ENCODE peak calls at places on chromosome 6, in six cellular contexts. One of them, this sample, is unnamed.

GRCh38 chr6:105431226-105431625 is 28.3 kb upstream of the PREP start:
- DNase-seq in A549: peak
- DNase-seq in HCT116: peak
- DNase-seq in left ventricle myocardium inferior: no peak
- DNase-seq in H9: no peak
- DNase-seq in WTC11: no peak
- DNase-seq in this sample: peak

GRCh38 chr6:35583893-35584688 is 71.4 kb upstream of the TULP1 start:
- DNase-seq in A549: no peak
- DNase-seq in H9: peak
- DNase-seq in left ventricle myocardium inferior: no peak
- DNase-seq in WTC11: peak
- DNase-seq in HCT116: peak
- DNase-seq in this sample: peak

GRCh38 chr6:164825386-164825785 is 484.0 kb downstream of the C6orf118 start:
- DNase-seq in left ventricle myocardium inferior: no peak
- DNase-seq in H9: no peak
- DNase-seq in HCT116: no peak
- DNase-seq in A549: no peak
- DNase-seq in WTC11: no peak
- DNase-seq in this sample: no peak

GRCh38 chr6:154410215-154410614 is 53.6 kb upstream of the IPCEF1 start:
- DNase-seq in WTC11: no peak
- DNase-seq in A549: no peak
- DNase-seq in HCT116: no peak
- DNase-seq in H9: no peak
- DNase-seq in left ventricle myocardium inferior: no peak
- DNase-seq in this sample: no peak

GRCh38 chr6:41441598-41442205 is 104.5 kb upstream of the FOXP4 start:
- DNase-seq in WTC11: no peak
- DNase-seq in A549: no peak
- DNase-seq in left ventricle myocardium inferior: no peak
- DNase-seq in HCT116: no peak
- DNase-seq in H9: no peak
- DNase-seq in this sample: no peak

GRCh38 chr6:56802570-56802969 is 152.3 kb upstream of the BEND6 start:
- DNase-seq in left ventricle myocardium inferior: no peak
- DNase-seq in HCT116: no peak
- DNase-seq in H9: no peak
- DNase-seq in WTC11: no peak
- DNase-seq in A549: no peak
- DNase-seq in this sample: no peak

GRCh38 chr6:167409689-167410088 is 84.8 kb downstream of the TTLL2 start:
- DNase-seq in HCT116: no peak
- DNase-seq in left ventricle myocardium inferior: no peak
- DNase-seq in WTC11: no peak
- DNase-seq in H9: peak
- DNase-seq in A549: no peak
- DNase-seq in this sample: no peak

GRCh38 chr6:137277971-137278602 is 58.9 kb upstream of the IFNGR1 start:
- DNase-seq in A549: peak
- DNase-seq in H9: peak
- DNase-seq in HCT116: peak
- DNase-seq in left ventricle myocardium inferior: no peak
- DNase-seq in WTC11: peak
- DNase-seq in this sample: no peak

GRCh38 chr6:7758456-7758855 is 32.6 kb downstream of the BMP6 start:
- DNase-seq in WTC11: no peak
- DNase-seq in HCT116: peak
- DNase-seq in H9: no peak
- DNase-seq in left ventricle myocardium inferior: no peak
- DNase-seq in A549: no peak
- DNase-seq in this sample: no peak

GRCh38 chr6:15662246-15663056 is at the start of gene DTNBP1:
- DNase-seq in A549: peak
- DNase-seq in HCT116: no peak
- DNase-seq in left ventricle myocardium inferior: peak
- DNase-seq in WTC11: peak
- DNase-seq in H9: peak
- DNase-seq in this sample: peak

GRCh38 chr6:121951918-121952379 is 447.5 kb upstream of the HSF2 start:
- DNase-seq in HCT116: no peak
- DNase-seq in left ventricle myocardium inferior: no peak
- DNase-seq in A549: no peak
- DNase-seq in H9: no peak
- DNase-seq in WTC11: no peak
- DNase-seq in this sample: no peak

GRCh38 chr6:85348643-85349042 is 101.2 kb upstream of the NT5E start:
- DNase-seq in left ventricle myocardium inferior: no peak
- DNase-seq in WTC11: no peak
- DNase-seq in HCT116: no peak
- DNase-seq in A549: no peak
- DNase-seq in H9: no peak
- DNase-seq in this sample: no peak

GRCh38 chr6:146697921-146698320 is 99.1 kb downstream of the ADGB start:
- DNase-seq in WTC11: no peak
- DNase-seq in H9: no peak
- DNase-seq in left ventricle myocardium inferior: no peak
- DNase-seq in A549: no peak
- DNase-seq in HCT116: no peak
- DNase-seq in this sample: no peak

GRCh38 chr6:131400054-131400781 is 172.8 kb upstream of the ARG1 start:
- DNase-seq in left ventricle myocardium inferior: no peak
- DNase-seq in WTC11: no peak
- DNase-seq in HCT116: peak
- DNase-seq in A549: peak
- DNase-seq in H9: no peak
- DNase-seq in this sample: no peak

GRCh38 chr6:104936766-104937535 is 20.0 kb upstream of the LIN28B start:
- DNase-seq in A549: no peak
- DNase-seq in WTC11: no peak
- DNase-seq in left ventricle myocardium inferior: no peak
- DNase-seq in HCT116: no peak
- DNase-seq in H9: no peak
- DNase-seq in this sample: no peak

GRCh38 chr6:54958446-54958845 is 111.9 kb downstream of the FAM83B start:
- DNase-seq in WTC11: no peak
- DNase-seq in H9: no peak
- DNase-seq in left ventricle myocardium inferior: no peak
- DNase-seq in A549: no peak
- DNase-seq in HCT116: no peak
- DNase-seq in this sample: no peak

GRCh38 chr6:64012351-64013060 is 376.9 kb downstream of the PHF3 start:
- DNase-seq in HCT116: no peak
- DNase-seq in WTC11: peak
- DNase-seq in A549: peak
- DNase-seq in H9: peak
- DNase-seq in left ventricle myocardium inferior: no peak
- DNase-seq in this sample: peak

GRCh38 chr6:106757267-106757666 is 127.9 kb downstream of the QRSL1 start:
- DNase-seq in H9: no peak
- DNase-seq in WTC11: no peak
- DNase-seq in HCT116: no peak
- DNase-seq in A549: no peak
- DNase-seq in left ventricle myocardium inferior: no peak
- DNase-seq in this sample: no peak

GRCh38 chr6:33974030-33974429 is 170.2 kb upstream of the MLN start:
- DNase-seq in WTC11: no peak
- DNase-seq in HCT116: no peak
- DNase-seq in A549: no peak
- DNase-seq in left ventricle myocardium inferior: no peak
- DNase-seq in H9: no peak
- DNase-seq in this sample: no peak

GRCh38 chr6:56730663-56731529 is 88.2 kb upstream of the DST start:
- DNase-seq in left ventricle myocardium inferior: no peak
- DNase-seq in WTC11: no peak
- DNase-seq in H9: no peak
- DNase-seq in A549: no peak
- DNase-seq in HCT116: no peak
- DNase-seq in this sample: no peak

GRCh38 chr6:163790296-163790840 is 375.9 kb downstream of the QKI start:
- DNase-seq in left ventricle myocardium inferior: no peak
- DNase-seq in HCT116: no peak
- DNase-seq in A549: no peak
- DNase-seq in H9: no peak
- DNase-seq in WTC11: no peak
- DNase-seq in this sample: no peak

GRCh38 chr6:154197176-154197850 is 158.3 kb downstream of the OPRM1 start:
- DNase-seq in H9: no peak
- DNase-seq in HCT116: no peak
- DNase-seq in A549: no peak
- DNase-seq in left ventricle myocardium inferior: no peak
- DNase-seq in WTC11: no peak
- DNase-seq in this sample: no peak

GRCh38 chr6:153108320-153108719 is 22.8 kb downstream of the RGS17 start:
- DNase-seq in WTC11: no peak
- DNase-seq in left ventricle myocardium inferior: no peak
- DNase-seq in HCT116: no peak
- DNase-seq in H9: no peak
- DNase-seq in A549: no peak
- DNase-seq in this sample: no peak

GRCh38 chr6:164303092-164304007 is 888.8 kb downstream of the QKI start:
- DNase-seq in H9: no peak
- DNase-seq in WTC11: no peak
- DNase-seq in HCT116: no peak
- DNase-seq in left ventricle myocardium inferior: peak
- DNase-seq in A549: no peak
- DNase-seq in this sample: no peak

GRCh38 chr6:10613693-10614092 is 80.7 kb downstream of the C6orf52 start:
- DNase-seq in left ventricle myocardium inferior: no peak
- DNase-seq in HCT116: no peak
- DNase-seq in A549: no peak
- DNase-seq in H9: no peak
- DNase-seq in WTC11: no peak
- DNase-seq in this sample: no peak

GRCh38 chr6:55925292-55925691 is 49.9 kb upstream of the BMP5 start:
- DNase-seq in H9: no peak
- DNase-seq in HCT116: peak
- DNase-seq in A549: peak
- DNase-seq in WTC11: no peak
- DNase-seq in left ventricle myocardium inferior: no peak
- DNase-seq in this sample: no peak

GRCh38 chr6:65707134-65707826 is at the start of gene EYS:
- DNase-seq in WTC11: no peak
- DNase-seq in HCT116: no peak
- DNase-seq in A549: no peak
- DNase-seq in left ventricle myocardium inferior: no peak
- DNase-seq in H9: no peak
- DNase-seq in this sample: no peak

DNA sequence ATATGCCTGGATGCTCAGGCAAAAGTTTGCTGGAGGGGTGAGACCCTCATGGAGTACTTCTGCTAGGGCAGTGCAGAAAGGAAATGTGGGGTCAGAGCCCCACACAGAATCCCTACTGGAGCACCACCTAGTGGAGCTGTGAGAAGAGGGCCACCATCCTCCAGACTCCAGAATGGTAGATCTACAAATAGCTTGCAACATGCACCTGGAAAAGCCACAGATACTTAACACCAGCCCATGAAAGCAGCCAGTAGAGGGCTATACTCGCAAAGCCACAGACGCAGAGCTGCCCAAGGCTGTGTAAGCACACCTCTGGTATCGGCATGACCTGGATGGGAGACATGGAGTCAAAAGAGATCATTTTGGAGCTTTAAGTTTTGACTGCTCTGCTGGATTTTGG is 60.7 kb upstream of the GJE1 start:
- DNase-seq in A549: no peak
- DNase-seq in left ventricle myocardium inferior: no peak
- DNase-seq in WTC11: peak
- DNase-seq in HCT116: peak
- DNase-seq in H9: peak
- DNase-seq in this sample: no peak
- TF ChIP-seq CTCF in A549: no peak
- TF ChIP-seq CTCF in left ventricle myocardium inferior: no peak
- TF ChIP-seq CTCF in WTC11: no peak
- TF ChIP-seq CTCF in HCT116: peak
- TF ChIP-seq CTCF in H9: peak
- TF ChIP-seq CTCF in this sample: no peak

GRCh38 chr6:81752084-81752968 is at the start of gene TENT5A:
- DNase-seq in H9: peak
- DNase-seq in A549: peak
- DNase-seq in HCT116: peak
- DNase-seq in left ventricle myocardium inferior: peak
- DNase-seq in WTC11: peak
- DNase-seq in this sample: peak
- TF ChIP-seq CTCF in H9: peak
- TF ChIP-seq CTCF in A549: no peak
- TF ChIP-seq CTCF in HCT116: no peak
- TF ChIP-seq CTCF in left ventricle myocardium inferior: peak
- TF ChIP-seq CTCF in WTC11: no peak
- TF ChIP-seq CTCF in this sample: no peak

DNA sequence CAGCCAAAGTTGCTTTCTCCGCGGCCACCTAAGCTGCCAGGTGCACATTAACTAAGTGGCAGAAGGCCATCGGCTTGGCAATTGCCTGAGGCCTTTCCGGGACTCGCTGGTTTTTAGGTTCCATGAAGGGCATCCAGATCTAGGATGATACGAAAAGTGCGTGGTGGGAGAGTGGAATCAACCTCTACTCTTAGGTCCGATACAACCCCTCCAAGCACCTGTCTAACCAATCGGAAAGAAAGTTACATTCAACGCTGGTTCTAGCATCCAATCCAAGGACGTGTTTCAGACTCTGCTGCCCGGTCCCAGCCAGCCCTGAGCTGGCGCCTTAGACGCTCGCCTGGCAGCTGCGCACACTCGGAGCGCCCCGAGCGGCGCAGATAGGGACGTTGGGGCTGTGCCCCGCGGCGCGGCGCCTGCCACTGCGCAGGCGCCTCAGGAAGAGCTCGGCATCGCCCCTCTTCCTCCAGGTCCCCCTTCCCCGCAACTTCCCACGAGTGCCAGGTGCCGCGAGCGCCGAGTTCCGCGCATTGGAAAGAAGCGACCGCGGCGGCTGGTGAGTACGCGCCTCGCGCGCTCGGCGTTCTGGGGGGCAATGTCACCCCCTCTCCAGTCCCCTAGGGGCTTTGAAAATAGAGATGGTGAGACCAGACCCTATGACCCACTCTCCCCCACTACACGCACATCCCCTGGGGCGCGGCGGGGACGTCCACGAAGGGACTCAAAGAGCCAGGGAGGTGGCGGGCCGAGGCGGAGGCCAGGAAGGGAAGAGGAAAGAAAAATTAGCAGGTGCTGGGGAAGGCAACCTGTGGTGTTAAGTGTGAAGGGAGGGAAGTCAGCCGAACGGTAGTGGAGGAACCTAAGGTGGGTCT is at the start of gene ENPP4:
- DNase-seq in left ventricle myocardium inferior: peak
- DNase-seq in H9: peak
- DNase-seq in WTC11: peak
- DNase-seq in A549: peak
- DNase-seq in HCT116: peak
- DNase-seq in this sample: peak
- TF ChIP-seq CTCF in left ventricle myocardium inferior: peak
- TF ChIP-seq CTCF in H9: no peak
- TF ChIP-seq CTCF in WTC11: no peak
- TF ChIP-seq CTCF in A549: no peak
- TF ChIP-seq CTCF in HCT116: no peak
- TF ChIP-seq CTCF in this sample: no peak

GRCh38 chr6:24564081-24564480 is 69.3 kb downstream of the ALDH5A1 start:
- DNase-seq in A549: no peak
- DNase-seq in WTC11: no peak
- DNase-seq in H9: no peak
- DNase-seq in HCT116: no peak
- DNase-seq in left ventricle myocardium inferior: no peak
- DNase-seq in this sample: no peak
- TF ChIP-seq CTCF in A549: no peak
- TF ChIP-seq CTCF in WTC11: no peak
- TF ChIP-seq CTCF in H9: no peak
- TF ChIP-seq CTCF in HCT116: no peak
- TF ChIP-seq CTCF in left ventricle myocardium inferior: no peak
- TF ChIP-seq CTCF in this sample: no peak